ENCODE peak calls at places on chromosomes 3 and 15, in six cellular contexts. O, V, I, H, R and S are unnamed samples.

GRCh38 chr15:38195191-38195901 is 57.3 kb upstream of the SPRED1 start:
- DNase-seq in O (no peak), V (no peak), I (no peak), H (no peak), R (no peak), S (no peak)

GRCh38 chr15:38560456-38560926 is 4.1 kb downstream of the RASGRP1 start:
- DNase-seq in O (no peak), V (no peak), I (no peak), H (no peak), R (no peak), S (no peak)

GRCh38 chr3:78257956-78258530 is 1218.1 kb downstream of the ROBO2 start:
- DNase-seq in O (no peak), V (no peak), I (no peak), H (no peak), R (no peak), S (no peak)

GRCh38 chr3:159127021-159127392 is 325.2 kb downstream of the MFSD1 start:
- DNase-seq in O (no peak), V (no peak), I (no peak), H (no peak), R (no peak), S (no peak)

GRCh38 chr3:197422506-197422905 is 124.1 kb upstream of the DLG1 start:
- DNase-seq in O (no peak), V (no peak), I (no peak), H (no peak), R (no peak), S (no peak)

GRCh38 chr3:39146611-39147373 is 6.6 kb downstream of the CSRNP1 start:
- DNase-seq in O (peak; percentile 33), V (peak; percentile 55), I (peak; percentile 89), H (peak; percentile 77), R (no peak), S (peak; percentile 31)

GRCh38 chr3:27556854-27557253 is 72.7 kb upstream of the SLC4A7 start:
- DNase-seq in O (no peak), V (no peak), I (no peak), H (no peak), R (no peak), S (no peak)

GRCh38 chr3:100033184-100033583 is 81.1 kb downstream of the FILIP1L start:
- DNase-seq in O (no peak), V (no peak), I (no peak), H (no peak), R (no peak), S (no peak)

GRCh38 chr3:161403251-161403650 is 31.9 kb upstream of the SPTSSB start:
- DNase-seq in O (no peak), V (no peak), I (no peak), H (no peak), R (no peak), S (no peak)

GRCh38 chr3:124383846-124384483 is 346.3 kb upstream of the UMPS start:
- DNase-seq in O (no peak), V (no peak), I (no peak), H (no peak), R (no peak), S (no peak)

GRCh38 chr3:134771962-134772361 is 23.1 kb upstream of the EPHB1 start:
- DNase-seq in O (no peak), V (no peak), I (no peak), H (no peak), R (no peak), S (no peak)

GRCh38 chr3:111621535-111621934 is 26.4 kb upstream of the ZBED2 start:
- DNase-seq in O (peak; percentile 37), V (no peak), I (no peak), H (peak; percentile 45), R (no peak), S (no peak)

GRCh38 chr3:127761101-127761802 is 61.1 kb downstream of the MGLL start:
- DNase-seq in O (no peak), V (no peak), I (no peak), H (no peak), R (no peak), S (no peak)

GRCh38 chr3:28151608-28152228 is 89.7 kb upstream of the CMC1 start:
- DNase-seq in O (no peak), V (no peak), I (no peak), H (no peak), R (no peak), S (no peak)

GRCh38 chr15:96406701-96407100 is 76.2 kb downstream of the NR2F2 start:
- DNase-seq in O (no peak), V (no peak), I (no peak), H (no peak), R (no peak), S (no peak)

GRCh38 chr3:150901793-150902192 is 3.4 kb downstream of the MINDY4B start:
- DNase-seq in O (no peak), V (no peak), I (no peak), H (no peak), R (no peak), S (no peak)

GRCh38 chr3:184645304-184645703 is 66.6 kb downstream of the MAGEF1 start:
- DNase-seq in O (no peak), V (no peak), I (no peak), H (no peak), R (peak; percentile 32), S (no peak)

GRCh38 chr3:136547293-136547692 is 204.9 kb downstream of the STAG1 start:
- DNase-seq in O (no peak), V (no peak), I (no peak), H (no peak), R (peak; percentile 2), S (no peak)

GRCh38 chr3:51891242-51892039 is 11.7 kb downstream of the IQCF1 start:
- DNase-seq in O (no peak), V (no peak), I (no peak), H (no peak), R (no peak), S (no peak)

GRCh38 chr3:58383904-58384303 is 49.7 kb downstream of the PDHB start:
- DNase-seq in O (no peak), V (no peak), I (peak; percentile 76), H (peak; percentile 79), R (no peak), S (no peak)

GRCh38 chr3:4504340-4505261 is 11.5 kb downstream of the ITPR1 start:
- DNase-seq in O (no peak), V (no peak), I (no peak), H (no peak), R (no peak), S (no peak)

GRCh38 chr15:43423793-43424192 is 52.9 kb downstream of the TUBGCP4 start:
- DNase-seq in O (no peak), V (no peak), I (no peak), H (no peak), R (no peak), S (no peak)

GRCh38 chr3:161925749-161926360 is 429.2 kb downstream of the OTOL1 start:
- DNase-seq in O (no peak), V (no peak), I (no peak), H (no peak), R (no peak), S (no peak)

GRCh38 chr3:113745273-113746068 is 578 bp downstream of the NAA50 start:
- DNase-seq in O (peak; percentile 72), V (peak; percentile 65), I (peak; percentile 93), H (peak; percentile 80), R (peak; percentile 41), S (peak; percentile 50)

GRCh38 chr3:194163697-194164096 is 27.7 kb downstream of the HES1 start:
- DNase-seq in O (no peak), V (no peak), I (no peak), H (no peak), R (no peak), S (no peak)

GRCh38 chr3:23820888-23821287 is 15.1 kb downstream of the UBE2E1 start:
- DNase-seq in O (no peak), V (no peak), I (no peak), H (no peak), R (no peak), S (no peak)

GRCh38 chr15:72784233-72784876 is 797 bp upstream of the ADPGK start:
- DNase-seq in O (no peak), V (no peak), I (peak; percentile 82), H (peak; percentile 59), R (peak; percentile 79), S (no peak)

GRCh38 chr3:185726254-185726967 is 98.4 kb downstream of the IGF2BP2 start:
- DNase-seq in O (no peak), V (no peak), I (peak; percentile 77), H (no peak), R (no peak), S (no peak)

GRCh38 chr15:72222433-72222832 is 8.6 kb downstream of the PKM start:
- DNase-seq in O (no peak), V (no peak), I (peak; percentile 51), H (no peak), R (no peak), S (no peak)

GRCh38 chr15:29101491-29101890 is 168.1 kb downstream of the NSMCE3 start:
- DNase-seq in O (no peak), V (no peak), I (no peak), H (no peak), R (no peak), S (no peak)

GRCh38 chr15:48889925-48890324 is 12.0 kb downstream of the EID1 start:
- DNase-seq in O (no peak), V (no peak), I (no peak), H (no peak), R (no peak), S (no peak)